ENCODE peak calls at places on chromosomes 5 and 9, in five cellular contexts. N is GM12878, G is HepG2, K is NT2/D1, R is H1. P is an unnamed sample.

GRCh38 chr5:3886521-3887461 is 291.2 kb downstream of the IRX1 start:
- DNase-seq in G (no peak), K (no peak), N (no peak), R (no peak), P (no peak)

GRCh38 chr9:134067904-134068741 is at the start of gene BRD3:
- DNase-seq in N (peak; percentile 17), K (peak; percentile 84), G (peak; percentile 71), R (peak; percentile 87), P (peak; percentile 92)

GRCh38 chr5:159106569-159107282 is 7.0 kb upstream of the EBF1 start:
- DNase-seq in K (no peak), N (no peak), G (peak; percentile 24), R (peak; percentile 91), P (peak; percentile 80)

GRCh38 chr9:127950513-127951210 is 13.0 kb upstream of the DPM2 start:
- DNase-seq in G (peak; percentile 98), N (no peak), R (no peak), K (no peak), P (no peak)

GRCh38 chr5:96293966-96294886 is 138.8 kb downstream of the PCSK1 start:
- DNase-seq in G (no peak), R (no peak), K (no peak), N (no peak), P (no peak)

GRCh38 chr9:128553695-128554094 is 1.3 kb downstream of the SPTAN1 start:
- DNase-seq in K (no peak), G (no peak), N (no peak), R (no peak), P (no peak)

GRCh38 chr5:12071455-12071854 is 167.2 kb upstream of the CTNND2 start:
- DNase-seq in R (no peak), N (no peak), K (no peak), G (no peak), P (no peak)

GRCh38 chr5:123752576-123752975 is 240.6 kb downstream of the CSNK1G3 start:
- DNase-seq in G (no peak), N (no peak), K (no peak), R (no peak), P (no peak)

GRCh38 chr9:80125731-80126264 is 554.0 kb downstream of the TLE4 start:
- DNase-seq in G (no peak), R (no peak), N (no peak), K (no peak), P (no peak)

GRCh38 chr5:151664694-151665583 is 21.8 kb downstream of the SPARC start:
- DNase-seq in N (no peak), R (no peak), K (no peak), G (no peak), P (no peak)

GRCh38 chr5:173053041-173053440 is 3.1 kb upstream of the CREBRF start:
- DNase-seq in N (no peak), R (no peak), G (no peak), K (no peak), P (no peak)

GRCh38 chr9:127144670-127145458 is 22.4 kb upstream of the ANGPTL2 start:
- DNase-seq in R (peak; percentile 40), G (no peak), N (no peak), K (no peak), P (no peak)

GRCh38 chr9:93187047-93187446 is 3.1 kb downstream of the WNK2 start:
- DNase-seq in G (no peak), R (no peak), N (no peak), K (no peak), P (no peak)

GRCh38 chr9:92146610-92147009 is 31.4 kb upstream of the SPTLC1 start:
- DNase-seq in G (no peak), N (no peak), K (no peak), R (no peak), P (no peak)

GRCh38 chr5:454936-455335 is 12.0 kb downstream of the EXOC3 start:
- DNase-seq in N (no peak), R (no peak), G (no peak), K (no peak), P (no peak)

GRCh38 chr9:70121818-70122436 is 78.3 kb downstream of the MAMDC2 start:
- DNase-seq in G (no peak), R (no peak), N (no peak), K (no peak), P (no peak)

GRCh38 chr5:34439601-34440000 is 216.5 kb upstream of the RAI14 start:
- DNase-seq in N (no peak), G (no peak), K (no peak), R (no peak), P (no peak)

GRCh38 chr5:150236981-150237754 is 47.3 kb downstream of the SLC6A7 start:
- DNase-seq in R (no peak), K (no peak), N (no peak), G (no peak), P (no peak)

GRCh38 chr9:127767909-127768331 is 10.5 kb downstream of the SH2D3C start:
- DNase-seq in R (no peak), G (no peak), K (no peak), N (no peak), P (no peak)

GRCh38 chr9:109278848-109279247 is 42.0 kb downstream of the EPB41L4B start:
- DNase-seq in K (no peak), N (no peak), R (no peak), G (no peak), P (no peak)

GRCh38 chr5:6783787-6784186 is 70.6 kb downstream of the TENT4A start:
- DNase-seq in K (no peak), N (no peak), G (no peak), R (no peak), P (no peak)

DNA sequence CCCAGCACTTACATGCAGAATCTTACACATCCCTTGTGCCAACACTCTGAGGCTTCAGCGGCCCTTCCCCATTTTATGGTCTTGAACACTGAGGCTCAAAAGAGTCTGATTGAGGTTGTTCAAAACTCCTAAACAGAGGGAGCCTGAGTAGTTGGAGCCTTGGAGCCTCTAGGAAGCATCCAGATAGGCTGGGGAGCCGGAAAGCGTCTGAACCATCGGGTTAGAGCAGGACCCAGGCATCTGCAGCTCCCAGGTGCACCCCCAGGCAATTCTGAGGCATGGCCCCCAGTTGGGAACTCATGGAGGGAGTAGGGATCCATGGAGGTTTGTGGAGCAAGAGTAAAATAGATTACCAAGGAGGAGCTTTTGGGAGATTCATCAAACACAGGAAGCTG is 3.8 kb downstream of the OLFML2A start:
- DNase-seq in R (peak; percentile 35), K (no peak), G (no peak), N (no peak), P (no peak)
- TF ChIP-seq SUZ12 in R (no peak), K (no peak), G (no peak), N (no peak), P (no peak)

DNA sequence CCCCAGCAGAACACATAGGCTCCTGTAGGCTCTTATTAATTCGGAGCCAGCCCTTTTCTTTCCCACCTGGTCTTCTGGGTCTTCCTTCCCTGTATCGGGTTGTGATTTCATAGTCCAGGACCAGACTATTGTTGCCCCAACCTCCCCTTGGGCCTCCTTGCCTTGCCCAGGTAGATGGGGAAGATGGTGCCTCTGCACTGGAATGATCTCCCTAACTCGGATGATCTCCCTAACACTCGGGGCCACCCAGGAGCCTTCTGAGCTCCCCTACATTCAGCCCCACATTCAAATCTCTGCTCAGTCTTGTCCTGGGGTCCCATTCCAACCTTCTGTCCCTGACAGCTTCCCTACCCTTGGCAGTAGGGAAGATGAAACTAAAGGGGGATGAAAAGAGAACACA is 2.7 kb upstream of the IRF1 start:
- DNase-seq in R (no peak), K (no peak), N (no peak), G (no peak), P (no peak)
- TF ChIP-seq SUZ12 in R (no peak), K (no peak), N (no peak), G (no peak), P (no peak)

DNA sequence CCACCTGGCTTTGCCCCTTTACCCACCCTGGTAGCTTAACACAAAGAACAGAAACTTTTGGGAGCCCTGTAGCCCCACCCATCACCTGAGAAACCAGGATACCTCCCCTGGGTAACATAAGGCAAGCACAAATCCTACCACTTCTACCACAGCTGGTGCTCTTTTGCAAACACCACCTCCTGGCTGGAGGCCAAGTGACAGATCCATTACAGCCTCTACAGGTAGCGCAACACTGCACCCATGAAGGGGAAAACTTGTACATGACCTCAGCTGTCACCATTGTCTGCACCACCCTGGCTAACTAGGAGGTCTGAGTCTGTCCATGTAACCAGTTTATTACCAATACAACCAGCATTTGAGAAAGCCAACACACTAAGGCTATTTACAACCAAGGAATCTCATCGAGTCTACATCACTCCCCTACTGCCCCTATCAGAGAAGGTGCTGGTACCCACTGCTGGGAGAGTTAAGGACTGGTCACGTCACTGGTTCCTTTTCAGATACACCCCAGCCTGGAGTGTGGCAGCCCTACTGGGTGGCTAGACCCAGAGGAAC is 128.6 kb downstream of the PJA2 start:
- DNase-seq in N (no peak), R (no peak), K (no peak), G (no peak), P (no peak)
- TF ChIP-seq SUZ12 in N (no peak), R (no peak), K (no peak), G (no peak), P (no peak)

DNA sequence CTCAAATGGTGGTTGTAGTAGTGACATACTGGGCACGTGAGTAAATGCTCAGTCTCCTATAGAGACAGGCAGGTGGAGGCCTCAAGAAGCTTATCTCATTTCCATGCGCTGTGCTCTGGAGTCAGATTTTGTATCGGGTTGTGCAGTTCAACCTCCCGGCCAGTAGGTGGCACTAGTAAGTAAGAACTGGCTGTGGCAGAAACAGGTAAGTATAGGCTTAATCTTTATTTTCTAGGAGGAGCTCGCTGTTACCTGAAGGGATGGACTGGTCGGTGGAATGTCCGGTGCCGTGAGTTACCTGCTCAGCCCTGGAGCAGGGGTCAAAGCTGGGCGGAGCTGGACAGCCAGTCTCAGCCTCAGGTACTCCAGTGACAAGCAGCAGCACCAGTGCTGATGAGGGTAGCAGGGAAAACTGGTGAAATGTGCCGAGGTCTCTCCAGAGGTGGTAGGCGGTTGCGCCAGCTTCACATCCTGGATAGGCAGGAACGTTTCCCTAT is 880.1 kb upstream of the SEMA6A start:
- DNase-seq in R (peak; percentile 80), K (no peak), G (peak; percentile 50), N (peak; percentile 20), P (peak; percentile 57)
- TF ChIP-seq SUZ12 in R (no peak), K (no peak), G (no peak), N (no peak), P (no peak)

GRCh38 chr9:12720551-12720950 is 27.4 kb downstream of the TYRP1 start:
- DNase-seq in R (no peak), N (no peak), K (no peak), G (no peak), P (no peak)

GRCh38 chr9:12717907-12718306 is 24.7 kb downstream of the TYRP1 start:
- DNase-seq in K (no peak), N (no peak), G (no peak), R (no peak), P (no peak)

GRCh38 chr9:12716823-12717222 is 23.6 kb downstream of the TYRP1 start:
- DNase-seq in N (no peak), R (no peak), G (no peak), K (no peak), P (no peak)

GRCh38 chr9:12718482-12719026 is 25.4 kb downstream of the TYRP1 start:
- DNase-seq in N (no peak), K (peak; percentile 54), G (no peak), R (peak; percentile 60), P (no peak)

DNA sequence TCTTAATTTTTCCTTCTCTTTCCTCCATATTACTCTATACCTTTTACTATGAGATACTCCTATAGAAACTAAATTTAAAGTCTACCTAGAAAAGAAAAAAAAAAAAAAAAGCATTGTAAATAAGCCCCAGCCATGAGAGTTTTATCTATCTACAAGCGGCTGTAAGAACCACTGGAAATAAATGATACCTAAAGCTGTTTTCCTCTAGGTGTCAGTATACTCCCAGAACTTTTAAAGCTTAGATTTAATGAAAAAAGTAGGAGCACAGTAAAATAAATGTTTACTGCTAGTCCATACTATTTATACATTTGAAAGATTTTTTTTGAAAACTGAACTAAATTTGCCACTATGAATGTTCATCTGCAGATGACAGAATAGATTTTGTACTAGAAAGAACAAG is 26.2 kb downstream of the TYRP1 start:
- DNase-seq in N (no peak), R (no peak), K (no peak), G (peak; percentile 26), P (no peak)
- TF ChIP-seq SUZ12 in N (no peak), R (no peak), K (no peak), G (no peak), P (no peak)